ENCODE peak calls at places on chromosomes 16 and 17, in six cellular contexts. D is neuronal stem cell, O is IMR-90, T is H9, B is mesenchymal stem cell, U is H1. J is an unnamed sample.

GRCh38 chr17:73334771-73335513 is 23.1 kb upstream of the CDC42EP4 start:
- DNase-seq in D (no peak), T (no peak), O (no peak), U (no peak), B (no peak), J (no peak)

GRCh38 chr17:7884581-7885356 is 3.8 kb upstream of the CHD3 start:
- DNase-seq in B (peak; percentile 8), D (no peak), U (no peak), O (no peak), T (peak; percentile 34), J (no peak)

GRCh38 chr16:84356591-84357116 is 11.7 kb upstream of the ATP2C2 start:
- DNase-seq in T (no peak), D (peak; percentile 26), B (no peak), U (no peak), O (no peak), J (no peak)

GRCh38 chr17:44921122-44921882 is 6.0 kb upstream of the GFAP start:
- DNase-seq in T (peak; percentile 83), B (no peak), D (peak; percentile 33), U (no peak), O (no peak), J (peak; percentile 58)

GRCh38 chr17:78939615-78940014 is 14.4 kb upstream of the TIMP2 start:
- DNase-seq in B (no peak), U (no peak), T (no peak), D (no peak), O (peak; percentile 52), J (no peak)

GRCh38 chr17:13306310-13306962 is 288.6 kb upstream of the ELAC2 start:
- DNase-seq in D (peak; percentile 50), U (peak; percentile 41), B (peak; percentile 66), T (peak; percentile 58), O (peak; percentile 84), J (peak; percentile 91)

GRCh38 chr16:62058412-62058811 is 22.2 kb upstream of the CDH8 start:
- DNase-seq in T (no peak), U (no peak), O (no peak), D (no peak), B (no peak), J (no peak)

GRCh38 chr16:1125471-1125870 is 27.4 kb upstream of the CACNA1H start:
- DNase-seq in B (no peak), D (no peak), T (no peak), O (peak; percentile 74), U (no peak), J (no peak)

GRCh38 chr16:80123189-80123588 is 417.6 kb upstream of the DYNLRB2 start:
- DNase-seq in D (no peak), T (no peak), O (no peak), U (no peak), B (no peak), J (peak; percentile 89)

GRCh38 chr17:77329741-77330531 is 189.2 kb downstream of the SEC14L1 start:
- DNase-seq in D (no peak), O (no peak), U (no peak), B (no peak), T (peak; percentile 32), J (no peak)

GRCh38 chr16:46549477-46549876 is 71.7 kb downstream of the SHCBP1 start:
- DNase-seq in T (no peak), B (no peak), O (no peak), D (no peak), U (no peak), J (no peak)

GRCh38 chr17:11908711-11909146 is 88.5 kb downstream of the ZNF18 start:
- DNase-seq in T (no peak), U (no peak), D (no peak), O (no peak), B (no peak), J (peak; percentile 89)

GRCh38 chr17:28879886-28880571 is 17.5 kb downstream of the FLOT2 start:
- DNase-seq in D (no peak), U (no peak), O (no peak), B (no peak), T (no peak), J (no peak)

GRCh38 chr17:76709077-76709950 is 1.5 kb downstream of the MXRA7 start:
- DNase-seq in O (peak; percentile 99), D (peak; percentile 78), B (peak; percentile 99), U (no peak), T (peak; percentile 65), J (peak; percentile 89)

GRCh38 chr16:74605746-74606520 is 981 bp downstream of the GLG1 start:
- DNase-seq in U (no peak), O (no peak), D (no peak), T (no peak), B (peak; percentile 45), J (no peak)

GRCh38 chr16:26161461-26162180 is 469.9 kb downstream of the HS3ST4 start:
- DNase-seq in U (no peak), B (no peak), O (no peak), T (no peak), D (no peak), J (no peak)

GRCh38 chr16:25298165-25298872 is 40.7 kb upstream of the ZKSCAN2 start:
- DNase-seq in D (no peak), T (no peak), U (no peak), B (no peak), O (no peak), J (no peak)

GRCh38 chr16:22813223-22813945 is 578 bp upstream of the HS3ST2 start:
- DNase-seq in D (peak; percentile 82), O (peak; percentile 7), T (peak; percentile 88), U (peak; percentile 61), B (peak; percentile 15), J (peak; percentile 87)

GRCh38 chr17:55307879-55308278 is 43.1 kb downstream of the HLF start:
- DNase-seq in O (no peak), B (no peak), U (no peak), D (no peak), T (no peak), J (no peak)

GRCh38 chr16:47143677-47144558 is at the start of gene NETO2:
- DNase-seq in B (peak; percentile 66), D (peak; percentile 52), O (peak; percentile 56), U (no peak), T (peak; percentile 75), J (peak; percentile 82)

GRCh38 chr17:47829870-47830269 is 1.5 kb downstream of the MRPL10 start:
- DNase-seq in T (no peak), U (no peak), D (no peak), B (peak; percentile 11), O (no peak), J (no peak)

GRCh38 chr16:85136213-85136704 is 24.0 kb upstream of the CIBAR2 start:
- DNase-seq in B (peak; percentile 70), O (no peak), U (no peak), D (no peak), T (no peak), J (no peak)

GRCh38 chr17:6668727-6669425 is 17.3 kb downstream of the C17orf100 start:
- DNase-seq in B (no peak), O (no peak), T (peak; percentile 19), D (no peak), U (no peak), J (no peak)

GRCh38 chr16:67395458-67396158 is 2.3 kb upstream of the TPPP3 start:
- DNase-seq in B (peak; percentile 67), U (no peak), O (peak; percentile 72), T (no peak), D (no peak), J (no peak)

GRCh38 chr16:69107311-69107962 is 2.0 kb downstream of the HAS3 start:
- DNase-seq in U (no peak), O (no peak), B (peak; percentile 18), D (peak; percentile 37), T (peak; percentile 47), J (peak; percentile 35)

GRCh38 chr16:46972971-46973456 is 460 bp downstream of the DNAJA2 start:
- DNase-seq in T (peak; percentile 39), O (no peak), U (no peak), D (peak; percentile 26), B (peak; percentile 40), J (peak; percentile 57)

GRCh38 chr17:16027708-16028584 is 28.3 kb downstream of the TTC19 start:
- DNase-seq in U (no peak), D (no peak), T (no peak), O (peak; percentile 97), B (peak; percentile 94), J (peak; percentile 77)

GRCh38 chr16:85638695-85639409 is 25.7 kb downstream of the GSE1 start:
- DNase-seq in U (no peak), D (no peak), T (no peak), B (no peak), O (no peak), J (no peak)

GRCh38 chr16:56279132-56279531 is 87.8 kb downstream of the GNAO1 start:
- DNase-seq in D (no peak), T (no peak), O (no peak), B (no peak), U (no peak), J (no peak)

GRCh38 chr17:4497101-4497824 is 1.4 kb upstream of the SPNS2 start:
- DNase-seq in D (no peak), B (no peak), O (peak; percentile 52), T (no peak), U (no peak), J (no peak)

GRCh38 chr17:44309472-44309871 is 1.1 kb downstream of the RUNDC3A start:
- DNase-seq in T (peak; percentile 69), B (no peak), U (no peak), D (no peak), O (no peak), J (peak; percentile 34)

GRCh38 chr16:6827931-6828330 is 504.7 kb upstream of the RBFOX1 start:
- DNase-seq in O (no peak), B (no peak), U (no peak), D (no peak), T (no peak), J (no peak)

GRCh38 chr17:1847191-1847590 is 17.4 kb downstream of the RPA1 start:
- DNase-seq in B (no peak), D (no peak), O (no peak), U (no peak), T (no peak), J (no peak)
- H4K8ac ChIP-seq in B (no peak overlapping the region), D (no peak overlapping the region), O (no peak overlapping the region), U (no peak overlapping the region), T (no peak overlapping the region), J (no peak overlapping the region)

GRCh38 chr17:74465378-74466110 is 890 bp upstream of the CD300A start:
- DNase-seq in U (no peak), O (no peak), D (no peak), B (no peak), T (no peak), J (no peak)
- H2BK15ac ChIP-seq in U (peak overlapping the region; percentile 20), O (no peak overlapping the region), D (no peak overlapping the region), B (no peak overlapping the region), T (no peak overlapping the region), J (no peak overlapping the region)

GRCh38 chr16:87611456-87611855 is 9.1 kb downstream of the JPH3 start:
- DNase-seq in D (no peak), O (no peak), B (no peak), T (no peak), U (no peak), J (no peak)
- H3K27me3 ChIP-seq in D (peaks cover 24% of the 10 kb centered on the region), O (peaks cover 24% of the 10 kb centered on the region), B (peaks cover 64% of the 10 kb centered on the region), T (no peaks in the 10 kb centered on the region), U (no peaks in the 10 kb centered on the region), J (no peaks in the 10 kb centered on the region)

DNA sequence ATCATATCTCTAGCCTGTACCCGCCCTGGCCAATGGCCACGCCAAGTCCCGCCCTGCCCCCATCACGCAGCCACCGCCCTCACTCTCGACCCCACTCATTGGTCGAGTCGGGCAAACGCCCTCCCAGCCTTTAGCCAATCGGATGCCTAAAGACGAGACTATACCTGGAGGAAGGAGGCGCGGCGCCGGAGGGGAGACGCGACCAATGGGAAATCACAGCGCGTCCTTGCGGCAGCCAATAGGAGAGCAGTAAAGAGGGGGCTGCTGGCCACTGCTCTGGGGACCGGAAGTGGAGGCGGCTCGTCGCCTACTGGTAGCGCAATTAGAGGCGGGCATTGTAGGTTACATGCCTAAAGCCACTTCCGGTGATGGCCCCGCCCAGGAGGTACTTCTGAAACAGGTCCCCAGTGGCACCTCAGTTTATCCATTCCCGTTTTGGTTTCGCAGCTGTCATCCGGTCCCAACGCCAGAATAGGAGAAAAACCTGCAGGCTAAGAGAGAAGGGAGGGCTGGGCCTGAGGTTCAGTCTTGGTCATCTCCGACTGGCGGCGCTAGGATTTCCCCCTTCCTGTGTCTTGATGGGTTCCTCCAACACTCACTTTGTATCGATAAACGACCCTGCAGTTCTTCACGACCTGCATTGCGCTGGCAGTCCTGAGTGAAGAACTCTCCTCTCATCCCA is 3.6 kb upstream of the MTMR4 start:
- DNase-seq in D (peak; percentile 100), U (peak; percentile 100), T (peak; percentile 100), B (peak; percentile 100), O (peak; percentile 100), J (peak; percentile 100)
- H4K8ac ChIP-seq in D (no peak overlapping the region), U (no peak overlapping the region), T (no peak overlapping the region), B (peak overlapping the region; percentile 85), O (peak overlapping the region; percentile 72), J (peak overlapping the region; percentile 60)